ENCODE peak calls at places on chromosomes 16 and 17, in five cellular contexts. Q is lung, R is pancreas, C is ovary, M is right lobe of liver. H is an unnamed sample. For H3K4me1, the result is how much of the 10 kb centered on the place peaks cover.

GRCh38 chr16:56576585-56577299 is 11.9 kb downstream of the MT4 start:
- DNase-seq in M (peak), Q (peak), R (peak), C (peak), H (peak)

GRCh38 chr17:79374087-79374486 is 236.8 kb downstream of the RBFOX3 start:
- DNase-seq in C (no peak), Q (no peak), M (no peak), R (no peak), H (no peak)

GRCh38 chr16:47644166-47644565 is 183.0 kb downstream of the PHKB start:
- DNase-seq in C (no peak), Q (no peak), R (no peak), M (no peak), H (no peak)

GRCh38 chr16:68590201-68590994 is 51.3 kb downstream of the ZFP90 start:
- DNase-seq in Q (peak), R (peak), M (peak), C (peak), H (peak)

GRCh38 chr16:73735954-73736353 is 560.7 kb upstream of the PSMD7 start:
- DNase-seq in C (no peak), Q (no peak), R (no peak), M (no peak), H (no peak)

GRCh38 chr17:74211141-74211928 is 2.0 kb upstream of the TTYH2 start:
- DNase-seq in R (no peak), C (no peak), M (no peak), Q (no peak), H (no peak)

GRCh38 chr17:50148226-50149098 is 2.0 kb downstream of the PPP1R9B start:
- DNase-seq in Q (peak), R (peak), C (peak), M (peak), H (peak)

GRCh38 chr16:2586901-2587480 is 49.2 kb downstream of the PDPK1 start:
- DNase-seq in R (no peak), M (peak), C (no peak), Q (no peak), H (no peak)

GRCh38 chr17:80092959-80093358 is 8.4 kb upstream of the GAA start:
- DNase-seq in R (no peak), M (no peak), C (no peak), Q (no peak), H (no peak)

GRCh38 chr16:75248142-75248535 is 3.3 kb downstream of the BCAR1 start:
- DNase-seq in Q (no peak), M (no peak), C (no peak), R (no peak), H (peak)
- H3K4me1 ChIP-seq in Q (half or more), M (half or more), C (under half), R (under half), H (half or more)

GRCh38 chr17:31389673-31390381 is 1.6 kb upstream of the RAB11FIP4 start:
- DNase-seq in Q (no peak), M (no peak), R (no peak), C (no peak), H (no peak)
- TF ChIP-seq CTCF in Q (no peak), M (no peak), R (no peak), C (no peak), H (no peak)

GRCh38 chr17:81396722-81397313 is 1.6 kb downstream of the BAHCC1 start:
- DNase-seq in M (no peak), R (no peak), C (no peak), Q (no peak), H (peak)

GRCh38 chr17:81398170-81398854 is 3.1 kb downstream of the BAHCC1 start:
- DNase-seq in Q (no peak), M (no peak), R (no peak), C (no peak), H (peak)

GRCh38 chr17:81396278-81396721 is 1.0 kb downstream of the BAHCC1 start:
- DNase-seq in M (no peak), R (no peak), C (no peak), Q (no peak), H (no peak)

GRCh38 chr17:81398855-81399451 is 3.7 kb downstream of the BAHCC1 start:
- DNase-seq in C (no peak), M (no peak), R (no peak), Q (no peak), H (peak)

GRCh38 chr17:81397314-81398169 is 2.3 kb downstream of the BAHCC1 start:
- DNase-seq in M (no peak), R (no peak), Q (no peak), C (no peak), H (no peak)
- H3K4me1 ChIP-seq in M (under half), R (under half), Q (under half), C (under half), H (under half)

DNA sequence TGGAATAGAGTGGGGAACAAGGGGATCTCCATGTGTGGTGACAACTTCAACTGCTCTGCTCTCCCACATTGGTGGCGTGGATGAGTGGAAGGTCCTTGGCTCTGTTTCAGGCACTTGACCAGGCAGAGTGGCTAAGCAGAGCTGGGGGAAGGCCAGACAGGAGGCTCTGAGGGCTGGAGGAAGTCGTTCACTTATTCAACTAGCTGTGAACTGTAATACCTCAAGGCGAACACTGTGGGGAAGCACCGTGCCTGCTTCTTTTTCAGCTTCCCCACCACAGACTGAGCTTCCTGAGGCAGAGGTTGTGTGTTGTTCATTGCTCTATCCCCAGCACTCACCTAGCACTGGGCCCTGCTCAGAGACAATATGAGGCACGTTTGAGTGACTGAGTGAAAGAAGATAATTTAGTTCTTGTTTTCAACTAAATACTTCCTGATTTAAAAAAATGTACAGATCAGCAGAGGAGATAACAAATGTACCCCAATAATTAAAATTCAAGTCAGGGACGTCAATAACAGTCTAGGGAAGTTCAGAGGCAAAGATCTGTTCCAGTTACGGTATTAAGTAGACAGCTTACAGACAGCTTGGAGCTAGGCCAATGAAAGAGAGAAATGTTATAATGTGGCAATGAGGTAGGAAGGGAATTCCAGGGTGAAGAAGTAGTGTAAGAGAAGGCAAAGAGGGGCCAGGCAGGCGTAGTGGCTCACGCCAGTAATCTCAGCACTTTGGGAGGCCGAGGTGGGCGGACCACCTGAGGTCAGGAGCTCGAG is 34.7 kb downstream of the MYO18A start:
- DNase-seq in C (peak), Q (peak), R (peak), M (no peak), H (peak)
- TF ChIP-seq CTCF in C (peak), Q (peak), R (peak), M (peak), H (peak)

DNA sequence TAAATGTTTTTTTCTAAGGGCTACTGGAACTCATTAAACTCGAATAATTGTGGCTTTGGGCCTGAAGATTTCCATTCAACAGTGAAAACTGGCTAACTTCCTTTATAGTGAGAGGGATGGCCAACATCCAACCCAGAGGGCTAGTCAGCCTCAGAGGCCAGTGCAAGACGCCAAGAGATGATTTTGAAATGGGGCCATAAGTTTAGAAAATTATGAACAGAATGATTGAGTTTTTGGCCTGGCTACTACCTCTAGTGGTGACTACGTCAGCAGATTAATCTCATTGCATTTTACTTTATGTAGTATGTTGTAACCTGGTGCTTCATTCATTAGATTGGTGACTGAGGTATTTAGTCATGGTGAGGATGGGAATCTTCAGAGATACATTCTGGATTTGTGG is 28.4 kb downstream of the HAPSTR1 start:
- DNase-seq in R (no peak), C (no peak), M (no peak), Q (peak), H (no peak)
- H3K4me1 ChIP-seq in R (under half), C (under half), M (under half), Q (under half), H (under half)

GRCh38 chr17:1124896-1125774 is 54.6 kb downstream of the ABR start:
- DNase-seq in R (no peak), C (no peak), M (no peak), Q (no peak), H (no peak)
- TF ChIP-seq CTCF in R (no peak), C (no peak), M (no peak), Q (no peak), H (no peak)

GRCh38 chr17:75595284-75595918 is 7.8 kb downstream of the MYO15B start:
- DNase-seq in M (no peak), R (no peak), C (no peak), Q (no peak), H (no peak)
- H3K4me1 ChIP-seq in M (under half), R (under half), C (under half), Q (under half), H (under half)

H was measured in mucosa of descending colon.